ENCODE peak calls at places on chromosomes 1 and 21, in five cellular contexts. I, D, O, E and W are unnamed samples. For H3K79me2, the result is how much of the 10 kb centered on the place peaks cover.

GRCh38 chr1:36107394-36107793 is 17.6 kb downstream of the COL8A2 start:
- DNase-seq in D (no peak), E (no peak), O (no peak), I (no peak), W (no peak)

GRCh38 chr1:212545941-212546638 is 62.5 kb upstream of the ATF3 start:
- DNase-seq in D (no peak), I (no peak), O (no peak), E (no peak), W (peak)

GRCh38 chr1:46533179-46533864 is 18.1 kb downstream of the KNCN start:
- DNase-seq in I (no peak), E (no peak), D (peak), O (no peak), W (peak)

GRCh38 chr1:178620584-178621475 is 104.2 kb upstream of the RALGPS2 start:
- DNase-seq in I (no peak), E (peak), D (no peak), O (no peak), W (no peak)

GRCh38 chr1:20402585-20403422 is 83.2 kb downstream of the CAMK2N1 start:
- DNase-seq in I (no peak), E (no peak), D (no peak), O (no peak), W (no peak)

GRCh38 chr21:44547656-44548331 is 3.5 kb downstream of the KRTAP10-2 start:
- DNase-seq in I (no peak), O (no peak), D (peak), E (no peak), W (no peak)

GRCh38 chr1:156616463-156616862 is 2.8 kb upstream of the HAPLN2 start:
- DNase-seq in O (no peak), E (peak), I (peak), D (no peak), W (no peak)

GRCh38 chr1:206779565-206780091 is 7.3 kb upstream of the IL10 start:
- DNase-seq in E (no peak), D (no peak), I (no peak), O (no peak), W (no peak)

GRCh38 chr1:17958704-17959103 is 148.9 kb upstream of the IGSF21 start:
- DNase-seq in O (no peak), D (no peak), I (no peak), E (no peak), W (no peak)

GRCh38 chr1:154765970-154766369 is 104.1 kb downstream of the KCNN3 start:
- DNase-seq in E (peak), O (no peak), D (no peak), I (peak), W (peak)

GRCh38 chr21:26169061-26169610 is 1.4 kb downstream of the APP start:
- DNase-seq in D (peak), O (peak), I (no peak), E (peak), W (peak)

GRCh38 chr1:212455406-212456165 is 22.9 kb downstream of the NENF start:
- DNase-seq in O (no peak), I (peak), E (peak), D (peak), W (peak)

GRCh38 chr1:85839459-85839858 is 131.2 kb upstream of the ZNHIT6 start:
- DNase-seq in D (no peak), E (no peak), O (no peak), I (no peak), W (no peak)

GRCh38 chr1:84708031-84708430 is 17.8 kb upstream of the SSX2IP start:
- DNase-seq in E (no peak), D (no peak), O (no peak), I (no peak), W (no peak)

GRCh38 chr1:97726386-97726785 is 194.4 kb downstream of the DPYD start:
- DNase-seq in E (no peak), D (no peak), O (no peak), I (no peak), W (no peak)

GRCh38 chr1:203479646-203480045 is 4.0 kb downstream of the PRELP start:
- DNase-seq in E (no peak), O (no peak), I (no peak), D (no peak), W (no peak)

GRCh38 chr1:93865253-93865652 is 13.8 kb downstream of the DNTTIP2 start:
- DNase-seq in E (no peak), D (no peak), O (no peak), I (no peak), W (no peak)

GRCh38 chr1:30919025-30919881 is 10.7 kb upstream of the SDC3 start:
- DNase-seq in E (no peak), I (peak), D (peak), O (no peak), W (peak)

GRCh38 chr1:169106921-169107672 is 607 bp downstream of the ATP1B1 start:
- DNase-seq in O (no peak), I (peak), D (peak), E (no peak), W (peak)

GRCh38 chr1:14543191-14543849 is 55.2 kb upstream of the KAZN start:
- DNase-seq in E (no peak), O (no peak), I (no peak), D (no peak), W (no peak)

GRCh38 chr1:5220881-5221280 is 566.5 kb downstream of the AJAP1 start:
- DNase-seq in I (no peak), D (no peak), O (no peak), E (no peak), W (no peak)

GRCh38 chr1:116951175-116951935 is 41.6 kb downstream of the PTGFRN start:
- DNase-seq in D (peak), O (no peak), E (no peak), I (no peak), W (no peak)

GRCh38 chr1:214306270-214306669 is 25.3 kb downstream of the SMYD2 start:
- DNase-seq in E (no peak), O (no peak), D (no peak), I (no peak), W (no peak)

GRCh38 chr1:214305164-214305751 is 24.3 kb downstream of the SMYD2 start:
- DNase-seq in D (no peak), E (no peak), I (no peak), O (no peak), W (no peak)

GRCh38 chr1:214303106-214303505 is 22.1 kb downstream of the SMYD2 start:
- DNase-seq in D (no peak), O (no peak), I (no peak), E (no peak), W (no peak)

DNA sequence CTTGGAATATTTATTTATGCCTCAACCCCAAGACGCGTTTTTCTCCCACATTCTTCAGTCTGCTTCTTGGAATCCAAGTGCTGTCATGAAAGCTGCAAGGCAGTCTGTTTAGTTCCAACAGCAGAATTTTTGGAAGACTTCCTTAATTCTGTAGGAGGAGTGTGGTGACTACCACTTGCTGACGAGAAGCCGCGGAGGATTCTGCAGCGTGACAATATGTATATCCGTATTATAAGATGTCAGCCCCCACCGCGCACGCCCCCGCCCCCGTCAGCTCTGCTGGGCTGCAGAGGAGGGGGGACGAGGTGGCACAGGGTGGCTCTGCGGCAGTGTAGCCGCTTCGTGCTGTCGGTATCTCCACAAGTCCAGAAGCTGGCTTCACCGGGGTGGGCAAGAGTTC is 22.6 kb downstream of the SMYD2 start:
- DNase-seq in D (no peak), I (no peak), O (no peak), E (no peak), W (no peak)
- H3K79me2 ChIP-seq in D (under half), I (under half), O (under half), E (half or more), W (under half)

DNA sequence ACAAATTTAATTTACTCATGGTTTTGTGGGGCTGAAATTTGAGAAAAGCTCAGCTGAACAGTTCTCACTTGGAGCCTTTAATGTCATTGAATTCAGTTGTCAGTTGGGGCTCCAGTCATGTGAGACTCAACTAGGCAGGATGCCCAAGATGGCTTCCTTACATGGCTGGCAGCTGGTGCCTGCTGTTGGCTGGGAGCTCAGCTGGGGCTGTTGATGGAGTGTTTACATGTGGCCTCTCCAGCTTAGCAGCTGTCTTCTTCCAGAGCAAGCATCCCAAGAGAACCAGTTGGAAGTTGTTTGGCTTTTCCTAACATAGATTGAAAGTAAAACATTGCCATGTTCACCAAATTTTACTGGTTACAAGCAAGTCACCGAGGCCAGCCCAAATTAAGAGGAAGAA is 81.8 kb upstream of the KCNA3 start:
- DNase-seq in E (no peak), I (no peak), O (no peak), D (no peak), W (no peak)
- TF ChIP-seq CREB1 in E (no peak), I (no peak), O (no peak), D (no peak), W (no peak)

DNA sequence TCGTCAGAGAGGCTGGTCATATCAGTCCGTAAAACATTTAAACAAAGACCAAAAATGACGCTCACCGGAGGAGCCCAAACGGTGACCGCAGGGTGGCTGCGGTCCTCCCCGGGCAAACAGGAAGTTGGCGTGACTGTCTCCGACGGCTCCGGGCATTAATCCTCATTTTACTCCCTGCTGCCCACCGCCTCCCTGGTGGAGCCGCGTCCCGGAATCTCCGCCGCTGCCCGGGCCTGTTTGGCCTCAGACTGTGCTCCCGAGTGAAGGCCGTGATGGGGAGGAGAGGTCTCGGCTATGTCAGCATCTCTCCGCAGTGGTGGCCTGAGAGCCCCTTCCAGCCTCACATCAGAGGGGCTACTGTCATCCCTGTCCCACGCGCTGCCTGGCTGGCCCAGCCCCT is 9.9 kb downstream of the PRDM16 start:
- DNase-seq in O (no peak), I (no peak), E (no peak), D (no peak), W (no peak)
- H3K79me2 ChIP-seq in O (under half), I (under half), E (under half), D (under half), W (under half)

GRCh38 chr21:42461185-42461520 is 34.9 kb downstream of the RSPH1 start:
- DNase-seq in D (no peak), E (no peak), O (no peak), I (no peak), W (no peak)

GRCh38 chr21:42461881-42462877 is 33.8 kb downstream of the RSPH1 start:
- DNase-seq in E (no peak), I (no peak), D (no peak), O (no peak), W (peak)

GRCh38 chr21:42465008-42465878 is 30.8 kb downstream of the RSPH1 start:
- DNase-seq in I (peak), E (no peak), O (peak), D (no peak), W (no peak)

GRCh38 chr21:42466700-42467612 is 29.1 kb downstream of the RSPH1 start:
- DNase-seq in I (peak), E (peak), O (no peak), D (no peak), W (peak)

DNA sequence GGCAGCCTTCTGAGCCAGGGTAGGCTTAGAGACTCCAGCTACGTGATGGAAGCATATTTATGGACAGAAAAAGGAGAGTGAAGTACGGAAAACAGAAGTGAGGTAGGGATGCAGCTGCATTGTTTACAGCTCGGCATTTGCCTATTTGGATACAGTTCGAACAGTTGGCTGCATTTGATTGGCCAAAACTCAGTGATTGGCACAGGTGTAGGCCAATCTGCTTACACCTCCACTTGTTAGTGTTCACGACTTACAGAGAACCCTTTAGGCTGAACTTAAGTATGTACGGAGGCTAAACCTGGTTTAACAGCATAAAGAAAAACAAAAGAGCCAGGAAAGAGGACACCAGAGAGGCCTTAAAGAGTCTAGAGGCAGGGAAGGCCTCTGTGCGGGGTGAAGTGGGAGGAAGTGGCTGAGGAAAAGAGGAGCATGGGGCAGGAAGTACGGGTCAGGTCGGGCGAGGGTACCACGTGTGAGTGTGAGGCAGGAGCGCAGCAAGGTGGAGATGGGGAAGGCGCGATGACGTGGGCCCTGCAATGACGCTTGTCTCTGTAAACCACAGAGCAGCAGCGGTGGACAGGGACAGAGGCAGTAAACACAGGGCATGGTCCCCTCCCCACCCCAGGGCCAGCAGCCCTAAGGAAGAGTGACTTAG is 32.0 kb downstream of the RSPH1 start:
- DNase-seq in I (peak), D (peak), E (peak), O (no peak), W (peak)
- TF ChIP-seq CREB1 in I (no peak), D (no peak), E (no peak), O (no peak), W (no peak)

GRCh38 chr1:68165665-68166064 is 66.7 kb downstream of the WLS start:
- DNase-seq in O (no peak), D (no peak), I (no peak), E (no peak), W (no peak)

GRCh38 chr1:68167211-68167610 is 65.1 kb downstream of the WLS start:
- DNase-seq in E (no peak), I (no peak), O (no peak), D (no peak), W (no peak)

GRCh38 chr1:68166348-68166747 is 66.0 kb downstream of the WLS start:
- DNase-seq in I (no peak), O (no peak), D (no peak), E (no peak), W (no peak)

GRCh38 chr1:68164970-68165369 is 67.4 kb downstream of the WLS start:
- DNase-seq in O (no peak), E (no peak), D (no peak), I (no peak), W (no peak)

GRCh38 chr1:68168545-68169065 is 63.7 kb downstream of the WLS start:
- DNase-seq in I (no peak), E (no peak), D (no peak), O (no peak), W (no peak)
- H3K79me2 ChIP-seq in I (under half), E (under half), D (under half), O (under half), W (under half)

GRCh38 chr1:33007190-33008050 is 29.3 kb downstream of the AK2 start:
- DNase-seq in E (peak), O (no peak), D (no peak), I (peak), W (peak)
- TF ChIP-seq CREB1 in E (no peak), O (no peak), D (no peak), I (no peak), W (no peak)

GRCh38 chr1:164756741-164757140 is 197.8 kb downstream of the PBX1 start:
- DNase-seq in D (no peak), E (no peak), I (no peak), O (no peak), W (no peak)
- H3K79me2 ChIP-seq in D (under half), E (under half), I (under half), O (under half), W (half or more)